ENCODE peak calls at places on chromosome 7, in six cellular contexts. W, Y, K, V, A and M are unnamed samples.

GRCh38 chr7:151009340-151010001 is 14.8 kb downstream of the ATG9B start:
- DNase-seq in W (no peak), Y (no peak), K (no peak), V (no peak), A (no peak), M (no peak)

GRCh38 chr7:101927389-101928306 is 110.2 kb downstream of the CUX1 start:
- DNase-seq in W (no peak), Y (peak; percentile 54), K (no peak), V (peak; percentile 58), A (peak; percentile 46), M (no peak)

GRCh38 chr7:114243019-114243507 is 171.6 kb upstream of the FOXP2 start:
- DNase-seq in W (no peak), Y (no peak), K (no peak), V (no peak), A (no peak), M (no peak)

GRCh38 chr7:22255834-22256233 is 101.1 kb downstream of the RAPGEF5 start:
- DNase-seq in W (no peak), Y (no peak), K (no peak), V (no peak), A (no peak), M (no peak)

GRCh38 chr7:5419523-5420107 is 4.0 kb downstream of the TNRC18 start:
- DNase-seq in W (no peak), Y (peak; percentile 21), K (peak; percentile 17), V (no peak), A (peak; percentile 51), M (peak; percentile 69)

GRCh38 chr7:43018446-43018845 is 86.3 kb downstream of the MRPL32 start:
- DNase-seq in W (no peak), Y (no peak), K (peak; percentile 91), V (no peak), A (no peak), M (no peak)

GRCh38 chr7:98619450-98620321 is 2.6 kb downstream of the NPTX2 start:
- DNase-seq in W (peak; percentile 53), Y (no peak), K (no peak), V (no peak), A (peak; percentile 22), M (no peak)

GRCh38 chr7:13276977-13277376 is 589.5 kb downstream of the ARL4A start:
- DNase-seq in W (no peak), Y (no peak), K (peak; percentile 24), V (no peak), A (no peak), M (no peak)

GRCh38 chr7:134368851-134369533 is 52.3 kb upstream of the SLC35B4 start:
- DNase-seq in W (no peak), Y (no peak), K (peak; percentile 95), V (no peak), A (no peak), M (no peak)

GRCh38 chr7:30112103-30112713 is 22.6 kb upstream of the MTURN start:
- DNase-seq in W (no peak), Y (no peak), K (no peak), V (no peak), A (no peak), M (no peak)

GRCh38 chr7:124480821-124481290 is 284.7 kb downstream of the GPR37 start:
- DNase-seq in W (no peak), Y (no peak), K (no peak), V (no peak), A (no peak), M (no peak)

GRCh38 chr7:142349670-142350405 is 92.0 kb upstream of the PRSS58 start:
- DNase-seq in W (no peak), Y (no peak), K (peak; percentile 91), V (no peak), A (no peak), M (no peak)

GRCh38 chr7:133552079-133552478 is 299.2 kb downstream of the EXOC4 start:
- DNase-seq in W (no peak), Y (no peak), K (no peak), V (no peak), A (no peak), M (no peak)

GRCh38 chr7:143361552-143362125 is 874 bp downstream of the FAM131B start:
- DNase-seq in W (no peak), Y (no peak), K (no peak), V (no peak), A (no peak), M (no peak)

GRCh38 chr7:36245900-36246299 is 92.8 kb downstream of the EEPD1 start:
- DNase-seq in W (no peak), Y (no peak), K (no peak), V (no peak), A (no peak), M (no peak)

GRCh38 chr7:107879400-107880035 is 11.5 kb upstream of the DLD start:
- DNase-seq in W (no peak), Y (peak; percentile 43), K (peak; percentile 70), V (no peak), A (no peak), M (no peak)

GRCh38 chr7:103307487-103308231 is 10.4 kb downstream of the PMPCB start:
- DNase-seq in W (no peak), Y (no peak), K (peak; percentile 68), V (no peak), A (no peak), M (no peak)
- TF ChIP-seq CTCF in W (no peak), Y (no peak), K (no peak), V (no peak), A (no peak), M (no peak)

GRCh38 chr7:115359919-115360318 is 438.0 kb downstream of the MDFIC start:
- DNase-seq in W (no peak), Y (no peak), K (no peak), V (no peak), A (no peak), M (no peak)

GRCh38 chr7:115354925-115355324 is 433.0 kb downstream of the MDFIC start:
- DNase-seq in W (no peak), Y (no peak), K (no peak), V (no peak), A (no peak), M (no peak)

GRCh38 chr7:115359119-115359518 is 437.2 kb downstream of the MDFIC start:
- DNase-seq in W (no peak), Y (no peak), K (no peak), V (no peak), A (no peak), M (no peak)

GRCh38 chr7:115357213-115357999 is 435.5 kb downstream of the MDFIC start:
- DNase-seq in W (no peak), Y (no peak), K (no peak), V (no peak), A (no peak), M (no peak)

DNA sequence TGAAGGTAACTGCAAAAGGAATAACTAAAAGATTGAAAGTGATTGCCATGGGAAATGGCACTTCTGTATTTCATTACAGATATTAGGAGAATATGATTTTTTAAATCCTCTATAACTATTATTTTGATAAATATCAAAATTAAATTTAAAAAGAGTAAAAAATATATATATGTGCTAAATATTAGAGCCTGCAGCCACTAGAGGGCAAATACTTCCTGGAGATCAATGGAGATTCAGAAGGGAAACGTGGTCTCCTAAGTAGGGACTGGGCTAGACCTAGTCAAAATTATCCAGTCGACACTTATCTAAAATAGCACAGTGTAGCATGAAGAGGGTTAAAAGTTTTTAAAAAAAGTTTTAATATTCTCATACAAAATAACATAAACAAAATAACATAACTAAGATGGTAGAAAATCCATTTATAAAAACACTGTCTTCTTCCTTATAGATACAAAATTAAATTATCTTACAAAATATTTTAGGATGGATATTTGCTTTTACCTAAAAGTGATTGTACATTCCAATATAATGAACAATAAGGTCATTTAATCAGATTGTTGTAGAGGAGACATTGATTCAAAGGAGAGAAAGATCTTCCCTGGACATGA is 434.3 kb downstream of the MDFIC start:
- DNase-seq in W (no peak), Y (no peak), K (peak; percentile 48), V (no peak), A (no peak), M (no peak)
- TF ChIP-seq CTCF in W (no peak), Y (peak; percentile 76), K (peak; percentile 46), V (peak; percentile 90), A (peak; percentile 27), M (no peak)

GRCh38 chr7:1557771-1558170 is 1.8 kb upstream of the TMEM184A start:
- DNase-seq in W (no peak), Y (no peak), K (no peak), V (no peak), A (no peak), M (peak; percentile 35)

GRCh38 chr7:1557006-1557405 is 1.0 kb upstream of the TMEM184A start:
- DNase-seq in W (no peak), Y (no peak), K (no peak), V (no peak), A (no peak), M (peak; percentile 38)

GRCh38 chr7:1554332-1555045 is 1.5 kb downstream of the TMEM184A start:
- DNase-seq in W (no peak), Y (no peak), K (no peak), V (no peak), A (no peak), M (no peak)

GRCh38 chr7:1555046-1555812 is 776 bp downstream of the TMEM184A start:
- DNase-seq in W (no peak), Y (no peak), K (peak; percentile 95), V (no peak), A (no peak), M (peak; percentile 91)

GRCh38 chr7:1555813-1556540 is at the start of gene TMEM184A:
- DNase-seq in W (peak; percentile 77), Y (no peak), K (peak; percentile 96), V (no peak), A (no peak), M (peak; percentile 95)
- TF ChIP-seq CTCF in W (no peak), Y (peak; percentile 45), K (peak; percentile 72), V (peak; percentile 70), A (peak; percentile 48), M (peak; percentile 59)

GRCh38 chr7:15016315-15016667 is 113.7 kb upstream of the DGKB start:
- DNase-seq in W (no peak), Y (no peak), K (no peak), V (no peak), A (no peak), M (no peak)

GRCh38 chr7:15016726-15017125 is 114.2 kb upstream of the DGKB start:
- DNase-seq in W (no peak), Y (no peak), K (peak; percentile 93), V (no peak), A (no peak), M (no peak)

GRCh38 chr7:15018981-15019380 is 116.4 kb upstream of the DGKB start:
- DNase-seq in W (no peak), Y (no peak), K (no peak), V (no peak), A (no peak), M (no peak)

GRCh38 chr7:15012135-15012534 is 109.6 kb upstream of the DGKB start:
- DNase-seq in W (no peak), Y (no peak), K (no peak), V (no peak), A (no peak), M (no peak)

DNA sequence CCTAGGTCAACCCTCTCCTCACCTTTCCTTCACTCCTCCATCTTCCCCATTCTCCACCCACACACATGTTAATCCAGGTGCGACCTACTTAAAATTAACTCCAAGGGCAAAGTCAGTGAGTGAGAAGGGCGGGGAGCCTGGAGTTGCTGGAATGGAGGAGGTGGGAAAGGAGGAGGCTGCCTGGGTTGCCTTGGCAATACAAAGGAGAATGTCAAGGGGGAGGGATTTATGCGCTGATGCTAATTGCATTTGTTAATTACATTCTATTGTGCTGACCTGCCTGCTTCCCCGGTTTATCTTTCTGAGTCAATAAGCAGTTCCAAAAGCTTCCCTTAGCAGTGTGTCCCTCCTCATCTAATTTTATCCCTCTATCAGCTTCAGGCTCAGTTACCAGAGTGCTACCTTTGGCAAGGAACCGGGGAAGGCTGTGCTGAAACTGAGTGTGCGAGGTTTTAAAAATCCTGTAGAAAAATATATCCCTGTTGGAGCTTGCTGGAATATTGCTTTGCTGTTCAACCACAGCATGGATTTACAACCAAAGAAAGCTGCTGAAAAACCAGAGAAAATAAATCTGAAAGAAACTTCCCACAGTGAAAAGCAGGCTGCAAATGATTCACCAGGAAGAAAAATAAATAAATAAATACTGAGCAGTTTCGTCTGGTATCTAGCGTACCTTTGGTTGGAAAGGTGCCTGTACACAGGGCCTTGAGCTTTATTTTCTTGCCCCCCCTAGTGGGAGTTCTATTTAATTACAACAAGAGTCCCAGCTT is 113.2 kb upstream of the DGKB start:
- DNase-seq in W (no peak), Y (peak; percentile 46), K (peak; percentile 90), V (no peak), A (peak; percentile 31), M (peak; percentile 38)
- TF ChIP-seq CTCF in W (no peak), Y (peak; percentile 93), K (peak; percentile 77), V (peak; percentile 93), A (peak; percentile 76), M (peak; percentile 38)